ENCODE peak calls at places on chromosome 14, in four cellular contexts. K is WTC11, A is HepG2, X is K562. J is an unnamed sample.

GRCh38 chr14:93994919-93995682 is 2.0 kb upstream of the CCDC197 start:
- DNase-seq in K (peak; percentile 36), A (no peak), X (no peak), J (no peak)

GRCh38 chr14:102192840-102193502 is 53.3 kb downstream of the WDR20 start:
- DNase-seq in K (no peak), A (no peak), X (no peak), J (no peak)

GRCh38 chr14:92794547-92794941 is 439 bp downstream of the GOLGA5 start:
- DNase-seq in K (peak; percentile 12), A (no peak), X (peak; percentile 10), J (peak; percentile 11)

GRCh38 chr14:89616425-89617141 is 199.6 kb upstream of the FOXN3 start:
- DNase-seq in K (no peak), A (peak; percentile 29), X (no peak), J (no peak)

GRCh38 chr14:84686550-84686949 is 843.4 kb upstream of the FLRT2 start:
- DNase-seq in K (no peak), A (no peak), X (no peak), J (no peak)

GRCh38 chr14:58898655-58899316 is 261.0 kb downstream of the DACT1 start:
- DNase-seq in K (no peak), A (no peak), X (no peak), J (no peak)

GRCh38 chr14:55129428-55130193 is 559 bp downstream of the LGALS3 start:
- DNase-seq in K (peak; percentile 46), A (peak; percentile 29), X (peak; percentile 17), J (no peak)

GRCh38 chr14:29637406-29637805 is 290.2 kb downstream of the PRKD1 start:
- DNase-seq in K (no peak), A (no peak), X (no peak), J (no peak)

GRCh38 chr14:90040411-90040810 is 21.4 kb upstream of the KCNK13 start:
- DNase-seq in K (no peak), A (no peak), X (no peak), J (no peak)

GRCh38 chr14:63205850-63206249 is 1.6 kb downstream of the RHOJ start:
- DNase-seq in K (no peak), A (no peak), X (no peak), J (no peak)

GRCh38 chr14:50257728-50258127 is 26.4 kb upstream of the SOS2 start:
- DNase-seq in K (no peak), A (no peak), X (peak; percentile 10), J (no peak)

GRCh38 chr14:73741386-73741875 is 27.2 kb upstream of the PNMA1 start:
- DNase-seq in K (peak; percentile 69), A (peak; percentile 61), X (peak; percentile 91), J (no peak)

GRCh38 chr14:89504602-89505320 is 87.7 kb upstream of the FOXN3 start:
- DNase-seq in K (no peak), A (no peak), X (no peak), J (no peak)

GRCh38 chr14:79570648-79571047 is 640.7 kb downstream of the DIO2 start:
- DNase-seq in K (no peak), A (no peak), X (no peak), J (no peak)

GRCh38 chr14:54570651-54571415 is 3.9 kb downstream of the SAMD4A start:
- DNase-seq in K (no peak), A (no peak), X (no peak), J (no peak)

GRCh38 chr14:98548071-98548686 is 723.8 kb downstream of the BCL11B start:
- DNase-seq in K (no peak), A (no peak), X (no peak), J (no peak)
- TF ChIP-seq ELF4 in K (no peak), A (no peak), X (no peak), J (no peak)

GRCh38 chr14:101176535-101177205 is 273.1 kb upstream of the RTL1 start:
- DNase-seq in K (no peak), A (no peak), X (no peak), J (no peak)
- TF ChIP-seq ELF4 in K (no peak), A (no peak), X (no peak), J (no peak)

DNA sequence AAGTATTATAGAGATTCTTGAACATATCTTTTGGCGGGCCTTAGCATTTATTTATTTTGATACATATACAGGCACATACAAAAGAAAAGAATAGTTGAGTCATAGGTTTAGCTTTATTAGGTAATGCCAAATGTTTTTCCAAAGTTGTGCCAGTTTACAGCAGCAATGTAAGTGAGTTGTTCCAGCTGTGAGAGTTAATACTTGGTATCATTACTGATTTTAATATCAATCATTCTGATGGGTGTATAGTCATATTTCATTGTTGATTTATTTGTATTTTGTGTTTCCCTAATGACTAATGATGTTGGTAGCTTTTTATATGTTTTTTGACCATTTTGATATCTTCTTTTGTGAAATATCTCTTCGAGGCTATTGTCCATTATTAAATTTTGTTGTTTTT is 122.4 kb downstream of the MIPOL1 start:
- DNase-seq in K (no peak), A (no peak), X (no peak), J (no peak)
- TF ChIP-seq ELF4 in K (no peak), A (no peak), X (no peak), J (no peak)

DNA sequence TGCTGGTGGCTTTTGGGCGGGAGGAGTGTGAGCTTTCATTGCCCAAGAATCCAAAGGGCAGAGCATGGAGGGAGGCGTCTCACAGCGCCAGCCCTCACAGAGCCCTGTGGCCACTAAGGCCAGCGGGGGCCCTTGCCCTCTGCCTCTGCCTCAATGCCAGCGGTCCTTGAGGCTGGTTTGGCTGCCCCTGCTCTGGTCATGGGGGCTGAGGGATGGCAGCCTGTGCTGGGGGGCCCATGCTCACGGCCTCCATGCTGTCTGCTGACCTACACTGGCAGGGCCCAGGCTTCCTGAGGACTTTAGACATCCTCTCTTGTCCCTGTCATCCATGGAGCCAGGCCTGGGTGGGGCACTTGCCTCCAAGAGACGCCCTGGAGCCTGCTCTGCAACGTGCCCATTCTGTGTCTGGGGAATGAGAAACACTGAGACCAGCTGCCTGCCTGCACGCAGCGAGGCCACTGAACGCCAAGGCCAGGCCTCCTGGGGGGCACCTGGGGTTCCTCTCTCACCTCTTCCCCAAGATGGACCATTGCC is 143.4 kb downstream of the KIF26A start:
- DNase-seq in K (no peak), A (no peak), X (no peak), J (no peak)
- TF ChIP-seq ELF4 in K (no peak), A (no peak), X (no peak), J (no peak)

J was measured in HEK293T.